ENCODE peak calls at places on chromosomes 3 and 15, in ten cellular contexts. W is epithelial cell of esophagus; X is AG20443; S is thyroid gland; G is fibroblast of mammary gland; E is NCI-H2029; O is neural progenitor cell; T is NCI-H460; Q is effector CD4-positive, alpha-beta T cell; H is heart left ventricle. C is an unnamed sample.

GRCh38 chr15:94306700-94307650 is 75.6 kb downstream of the MCTP2 start:
- DNase-seq in S (no peak), T (no peak), O (no peak), H (no peak), G (peak; percentile 65), X (no peak), Q (no peak), E (no peak), W (peak; percentile 73), C (no peak)

GRCh38 chr3:38960953-38961622 is 90.7 kb downstream of the SCN11A start:
- DNase-seq in H (no peak), X (peak; percentile 79), W (peak; percentile 66), O (peak; percentile 55), E (peak; percentile 86), T (peak; percentile 22), Q (no peak), S (peak; percentile 43), G (peak; percentile 45), C (peak; percentile 71)

GRCh38 chr3:57755368-57756021 is 614 bp upstream of the SLMAP start:
- DNase-seq in H (no peak), W (peak; percentile 83), O (peak; percentile 76), T (no peak), G (peak; percentile 42), Q (no peak), E (peak; percentile 49), S (peak; percentile 64), X (peak; percentile 53), C (no peak)

GRCh38 chr15:43526261-43526930 is 9.0 kb downstream of the MAP1A start:
- DNase-seq in Q (no peak), E (no peak), W (no peak), S (no peak), O (no peak), X (no peak), G (no peak), T (no peak), H (no peak), C (no peak)

GRCh38 chr3:141410861-141411771 is 42.8 kb downstream of the ZBTB38 start:
- DNase-seq in W (peak; percentile 78), S (no peak), T (no peak), X (no peak), E (no peak), H (no peak), O (no peak), Q (peak; percentile 10), G (peak; percentile 78), C (no peak)

GRCh38 chr15:96327155-96327741 is 3.3 kb upstream of the NR2F2 start:
- DNase-seq in S (peak; percentile 25), E (no peak), X (peak; percentile 60), H (no peak), O (peak; percentile 75), W (peak; percentile 90), T (peak; percentile 84), Q (no peak), G (peak; percentile 92), C (no peak)

GRCh38 chr3:194689493-194689901 is 3.8 kb downstream of the FAM43A start:
- DNase-seq in X (peak; percentile 53), E (no peak), H (no peak), O (no peak), G (peak; percentile 77), W (no peak), S (no peak), Q (no peak), T (no peak), C (no peak)

GRCh38 chr3:182925330-182925943 is 54.9 kb downstream of the DCUN1D1 start:
- DNase-seq in Q (no peak), S (no peak), H (no peak), X (peak; percentile 40), T (no peak), E (no peak), O (no peak), W (peak; percentile 94), G (peak; percentile 75), C (no peak)

GRCh38 chr3:136250862-136251460 is 821 bp downstream of the PCCB start:
- DNase-seq in G (peak; percentile 63), W (peak; percentile 31), E (peak; percentile 65), O (peak; percentile 47), S (peak; percentile 74), Q (no peak), T (peak; percentile 40), X (peak; percentile 62), H (peak; percentile 73), C (peak; percentile 68)

GRCh38 chr3:170907519-170908234 is 760 bp downstream of the EIF5A2 start:
- DNase-seq in E (no peak), S (peak; percentile 2), X (no peak), W (peak; percentile 1), H (no peak), T (no peak), G (peak; percentile 8), Q (no peak), O (peak; percentile 21), C (no peak)

C was measured in mucosa of gallbladder.